ENCODE peak calls at places on chromosome 1, in five cellular contexts. O is OCI-LY7, K is AG10803, W is heart left ventricle, X is tibial nerve. D is an unnamed sample.

GRCh38 chr1:224108991-224109390 is 4.9 kb upstream of the FBXO28 start:
- DNase-seq in O (no peak), K (no peak), W (no peak), X (no peak), D (no peak)

GRCh38 chr1:202014060-202014459 is 3.7 kb downstream of the ELF3 start:
- DNase-seq in O (no peak), K (no peak), W (no peak), X (no peak), D (no peak)

GRCh38 chr1:152052606-152053005 is 15.8 kb upstream of the S100A11 start:
- DNase-seq in O (peak), K (peak), W (peak), X (peak), D (peak)

GRCh38 chr1:223739366-223740057 is 27.2 kb downstream of the CAPN2 start:
- DNase-seq in O (no peak), K (no peak), W (peak), X (no peak), D (no peak)

GRCh38 chr1:21520899-21521716 is 11.9 kb downstream of the ALPL start:
- DNase-seq in O (no peak), K (peak), W (no peak), X (no peak), D (no peak)

GRCh38 chr1:107952989-107953388 is 12.0 kb downstream of the VAV3 start:
- DNase-seq in O (peak), K (peak), W (no peak), X (no peak), D (no peak)

GRCh38 chr1:93880731-93881130 is 1.7 kb upstream of the DNTTIP2 start:
- DNase-seq in O (no peak), K (peak), W (no peak), X (no peak), D (no peak)

GRCh38 chr1:30694248-30695175 is 28.9 kb downstream of the MATN1 start:
- DNase-seq in O (no peak), K (no peak), W (no peak), X (no peak), D (no peak)

GRCh38 chr1:25784575-25785051 is 15.4 kb upstream of the SELENON start:
- DNase-seq in O (no peak), K (no peak), W (peak), X (no peak), D (no peak)

GRCh38 chr1:117695796-117696505 is 90.1 kb downstream of the TENT5C start:
- DNase-seq in O (no peak), K (peak), W (peak), X (no peak), D (no peak)

GRCh38 chr1:76868154-76868882 is 1.0 kb downstream of the ST6GALNAC5 start:
- DNase-seq in O (no peak), K (peak), W (no peak), X (no peak), D (no peak)

GRCh38 chr1:86339421-86339820 is 56.7 kb downstream of the ODF2L start:
- DNase-seq in O (peak), K (no peak), W (no peak), X (no peak), D (no peak)

GRCh38 chr1:212259693-212260480 is 25.3 kb upstream of the PPP2R5A start:
- DNase-seq in O (no peak), K (no peak), W (no peak), X (no peak), D (no peak)

GRCh38 chr1:43235451-43236121 is 34.2 kb upstream of the TMEM125 start:
- DNase-seq in O (no peak), K (no peak), W (no peak), X (no peak), D (no peak)

GRCh38 chr1:109307363-109308021 is 681 bp upstream of the MYBPHL start:
- DNase-seq in O (peak), K (no peak), W (peak), X (no peak), D (peak)

GRCh38 chr1:7752512-7753417 is 18.3 kb upstream of the VAMP3 start:
- DNase-seq in O (peak), K (peak), W (peak), X (peak), D (peak)

GRCh38 chr1:209926045-209926444 is 12.0 kb upstream of the SYT14 start:
- DNase-seq in O (no peak), K (peak), W (no peak), X (no peak), D (no peak)

GRCh38 chr1:236603896-236604217 is 459 bp downstream of the HEATR1 start:
- DNase-seq in O (no peak), K (peak), W (no peak), X (no peak), D (no peak)

GRCh38 chr1:147843486-147843885 is 59.1 kb upstream of the GJA8 start:
- DNase-seq in O (no peak), K (no peak), W (no peak), X (no peak), D (no peak)

GRCh38 chr1:158117854-158118691 is 62.6 kb upstream of the CD1D start:
- DNase-seq in O (peak), K (peak), W (peak), X (peak), D (no peak)

GRCh38 chr1:6270432-6270831 is 9.5 kb upstream of the GPR153 start:
- DNase-seq in O (no peak), K (no peak), W (no peak), X (no peak), D (no peak)

GRCh38 chr1:161100534-161100933 is 2.4 kb downstream of the KLHDC9 start:
- DNase-seq in O (no peak), K (no peak), W (no peak), X (no peak), D (no peak)

GRCh38 chr1:43063394-43064219 is 104.9 kb upstream of the SLC2A1 start:
- DNase-seq in O (no peak), K (no peak), W (no peak), X (no peak), D (no peak)

GRCh38 chr1:18941221-18942141 is 15.0 kb downstream of the IFFO2 start:
- DNase-seq in O (no peak), K (peak), W (peak), X (no peak), D (no peak)

GRCh38 chr1:35062518-35063196 is 16.5 kb upstream of the ZMYM1 start:
- DNase-seq in O (peak), K (no peak), W (no peak), X (no peak), D (no peak)

GRCh38 chr1:182910143-182910542 is 42.8 kb downstream of the SHCBP1L start:
- DNase-seq in O (no peak), K (no peak), W (no peak), X (no peak), D (no peak)

GRCh38 chr1:12153181-12153785 is 13.5 kb upstream of the TNFRSF1B start:
- DNase-seq in O (peak), K (peak), W (peak), X (no peak), D (peak)

GRCh38 chr1:246126580-246126979 is 380.5 kb downstream of the SMYD3 start:
- DNase-seq in O (no peak), K (no peak), W (no peak), X (no peak), D (no peak)

GRCh38 chr1:238581332-238581731 is 690.6 kb upstream of the ZP4 start:
- DNase-seq in O (no peak), K (no peak), W (no peak), X (no peak), D (no peak)

GRCh38 chr1:22317231-22317919 is 134.3 kb upstream of the ZBTB40 start:
- DNase-seq in O (peak), K (no peak), W (no peak), X (no peak), D (no peak)

GRCh38 chr1:231682761-231683160 is 56.2 kb downstream of the DISC1 start:
- DNase-seq in O (no peak), K (no peak), W (no peak), X (no peak), D (no peak)

GRCh38 chr1:46487818-46488218 is 1.8 kb upstream of the DMBX1 start:
- DNase-seq in O (no peak), K (no peak), W (no peak), X (no peak), D (no peak)

GRCh38 chr1:3649342-3650247 is at the start of gene WRAP73:
- DNase-seq in O (peak), K (peak), W (peak), X (peak), D (peak)
- TF ChIP-seq CTCF in O (peak), K (peak), W (peak), X (no peak), D (no peak)

DNA sequence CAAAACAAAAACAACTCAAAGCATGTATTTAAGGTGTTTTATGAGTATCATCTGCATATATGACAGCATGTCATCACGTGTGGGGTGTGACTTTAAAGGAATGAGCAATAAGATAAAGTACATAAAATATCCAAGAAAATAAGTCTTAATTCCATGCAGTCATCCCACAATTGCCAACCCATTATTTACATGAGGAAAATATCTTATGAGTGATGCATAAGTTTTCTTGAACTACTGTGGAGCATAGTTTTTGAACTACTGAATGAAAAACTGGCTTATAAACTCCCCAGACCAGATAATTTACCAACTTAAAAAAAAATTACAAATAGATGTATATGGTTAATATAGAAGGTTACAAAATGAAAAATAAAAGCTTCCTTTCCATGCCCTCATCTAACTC is 29.7 kb upstream of the MTMR11 start:
- DNase-seq in O (no peak), K (no peak), W (no peak), X (no peak), D (no peak)
- H3K4me3 ChIP-seq in O (no peak), K (no peak), W (no peak), X (no peak), D (no peak)

GRCh38 chr1:115677570-115677969 is 35.8 kb downstream of the VANGL1 start:
- DNase-seq in O (no peak), K (no peak), W (no peak), X (no peak), D (no peak)
- TF ChIP-seq CTCF in O (no peak), K (no peak), W (peak), X (no peak), D (no peak)

DNA sequence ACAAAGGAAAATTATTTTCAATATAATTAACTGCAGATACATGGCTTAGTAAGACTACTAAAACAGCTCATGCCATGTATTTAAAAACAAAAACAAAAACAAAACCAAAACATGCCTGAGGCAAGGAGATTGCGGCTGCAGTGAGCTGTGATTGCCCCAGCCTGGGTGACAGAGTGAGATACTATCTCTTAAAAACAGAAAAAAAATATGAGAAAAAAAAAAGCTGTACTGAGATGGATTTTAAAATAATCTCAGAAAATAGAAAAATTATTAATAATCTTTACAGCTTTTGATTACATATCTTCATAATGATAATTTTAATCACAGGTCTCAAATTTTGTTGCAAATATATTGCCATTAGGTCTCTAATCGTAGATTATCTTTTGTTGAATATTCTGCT is 24.0 kb upstream of the LIN9 start:
- DNase-seq in O (peak), K (no peak), W (no peak), X (no peak), D (no peak)
- H3K4me3 ChIP-seq in O (peak), K (no peak), W (no peak), X (no peak), D (no peak)

GRCh38 chr1:14363707-14364413 is 234.6 kb upstream of the KAZN start:
- DNase-seq in O (peak), K (peak), W (no peak), X (no peak), D (no peak)
- TF ChIP-seq CTCF in O (peak), K (peak), W (no peak), X (no peak), D (no peak)